ENCODE peak calls at places on chromosome 6, in five cellular contexts. K is Calu3, S is lower lobe of right lung, N is pancreas, A is fibroblast of pulmonary artery. E is an unnamed sample.

GRCh38 chr6:36594816-36595167 is 630 bp downstream of the SRSF3 start:
- DNase-seq in K (no peak), A (no peak), N (no peak), S (no peak), E (no peak)

GRCh38 chr6:14501240-14501639 is 383.7 kb downstream of the CD83 start:
- DNase-seq in A (no peak), N (no peak), S (no peak), K (no peak), E (no peak)

GRCh38 chr6:157690441-157691210 is 132.4 kb upstream of the SNX9 start:
- DNase-seq in A (no peak), K (no peak), S (no peak), N (no peak), E (no peak)

GRCh38 chr6:47235964-47236760 is 73.5 kb downstream of the TNFRSF21 start:
- DNase-seq in S (no peak), A (no peak), N (peak), K (no peak), E (no peak)

GRCh38 chr6:141212296-141212695 is 920.4 kb upstream of the GJE1 start:
- DNase-seq in N (no peak), A (no peak), K (no peak), S (no peak), E (peak)

GRCh38 chr6:118783931-118784528 is 109.9 kb upstream of the ASF1A start:
- DNase-seq in K (no peak), S (no peak), N (no peak), A (no peak), E (no peak)

GRCh38 chr6:144493035-144493910 is 208.1 kb downstream of the UTRN start:
- DNase-seq in K (no peak), N (peak), S (no peak), A (peak), E (no peak)

GRCh38 chr6:79737172-79737571 is 106.0 kb downstream of the SH3BGRL2 start:
- DNase-seq in S (no peak), N (no peak), A (peak), K (no peak), E (peak)

GRCh38 chr6:40308533-40309306 is 278.4 kb downstream of the LRFN2 start:
- DNase-seq in A (peak), N (peak), S (peak), K (peak), E (peak)

GRCh38 chr6:19879663-19880062 is 42.5 kb downstream of the ID4 start:
- DNase-seq in K (no peak), A (no peak), S (no peak), N (no peak), E (no peak)

GRCh38 chr6:125524356-125524755 is 222.6 kb upstream of the HDDC2 start:
- DNase-seq in A (no peak), S (no peak), K (no peak), N (no peak), E (no peak)

GRCh38 chr6:10404799-10405524 is 9.9 kb downstream of the TFAP2A start:
- DNase-seq in A (no peak), K (peak), N (no peak), S (no peak), E (no peak)

GRCh38 chr6:143575440-143575839 is 63.9 kb upstream of the FUCA2 start:
- DNase-seq in S (no peak), A (peak), K (peak), N (peak), E (peak)

GRCh38 chr6:140850438-140850837 is 1282.3 kb upstream of the GJE1 start:
- DNase-seq in S (no peak), K (no peak), N (no peak), A (peak), E (no peak)

GRCh38 chr6:169993861-169994481 is 242.5 kb downstream of the ERMARD start:
- DNase-seq in K (no peak), N (no peak), A (no peak), S (no peak), E (no peak)

GRCh38 chr6:13769034-13769654 is 45.2 kb downstream of the MCUR1 start:
- DNase-seq in K (no peak), A (no peak), N (no peak), S (no peak), E (no peak)

GRCh38 chr6:122770835-122771601 is 8.5 kb upstream of the FABP7 start:
- DNase-seq in K (no peak), A (no peak), S (no peak), N (peak), E (no peak)

GRCh38 chr6:159473844-159474243 is 219.2 kb downstream of the SOD2 start:
- DNase-seq in A (no peak), S (no peak), K (no peak), N (no peak), E (no peak)

GRCh38 chr6:170360476-170360875 is 53.9 kb downstream of the FAM120B start:
- DNase-seq in N (no peak), S (no peak), A (peak), K (no peak), E (no peak)

GRCh38 chr6:69827491-69827890 is 30.7 kb upstream of the LMBRD1 start:
- DNase-seq in S (no peak), K (no peak), A (peak), N (no peak), E (no peak)

GRCh38 chr6:158321960-158322359 is 9.7 kb downstream of the TULP4 start:
- DNase-seq in A (peak), K (no peak), N (no peak), S (no peak), E (no peak)

GRCh38 chr6:97203343-97203742 is 79.7 kb downstream of the MMS22L start:
- DNase-seq in K (no peak), S (no peak), A (no peak), N (no peak), E (no peak)

GRCh38 chr6:152916035-152916434 is 66.8 kb downstream of the FBXO5 start:
- DNase-seq in S (no peak), N (no peak), A (no peak), K (no peak), E (no peak)

GRCh38 chr6:157650261-157650640 is 172.8 kb upstream of the SNX9 start:
- DNase-seq in S (no peak), N (no peak), K (no peak), A (no peak), E (no peak)

GRCh38 chr6:30684386-30685156 is 1.9 kb downstream of the PPP1R18 start:
- DNase-seq in A (peak), K (no peak), S (peak), N (no peak), E (peak)

GRCh38 chr6:3919130-3919628 is 70.0 kb downstream of the FAM50B start:
- DNase-seq in S (peak), A (peak), N (no peak), K (no peak), E (no peak)

GRCh38 chr6:42899871-42900270 is 16.0 kb upstream of the PTCRA start:
- DNase-seq in S (no peak), A (no peak), K (no peak), N (no peak), E (no peak)

GRCh38 chr6:108523697-108524096 is 37.0 kb upstream of the FOXO3 start:
- DNase-seq in A (no peak), N (no peak), S (no peak), K (no peak), E (no peak)

GRCh38 chr6:108524528-108525218 is 36.0 kb upstream of the FOXO3 start:
- DNase-seq in S (no peak), A (peak), K (no peak), N (no peak), E (no peak)

GRCh38 chr6:108521616-108522107 is 39.1 kb upstream of the FOXO3 start:
- DNase-seq in N (no peak), A (no peak), K (no peak), S (no peak), E (no peak)

DNA sequence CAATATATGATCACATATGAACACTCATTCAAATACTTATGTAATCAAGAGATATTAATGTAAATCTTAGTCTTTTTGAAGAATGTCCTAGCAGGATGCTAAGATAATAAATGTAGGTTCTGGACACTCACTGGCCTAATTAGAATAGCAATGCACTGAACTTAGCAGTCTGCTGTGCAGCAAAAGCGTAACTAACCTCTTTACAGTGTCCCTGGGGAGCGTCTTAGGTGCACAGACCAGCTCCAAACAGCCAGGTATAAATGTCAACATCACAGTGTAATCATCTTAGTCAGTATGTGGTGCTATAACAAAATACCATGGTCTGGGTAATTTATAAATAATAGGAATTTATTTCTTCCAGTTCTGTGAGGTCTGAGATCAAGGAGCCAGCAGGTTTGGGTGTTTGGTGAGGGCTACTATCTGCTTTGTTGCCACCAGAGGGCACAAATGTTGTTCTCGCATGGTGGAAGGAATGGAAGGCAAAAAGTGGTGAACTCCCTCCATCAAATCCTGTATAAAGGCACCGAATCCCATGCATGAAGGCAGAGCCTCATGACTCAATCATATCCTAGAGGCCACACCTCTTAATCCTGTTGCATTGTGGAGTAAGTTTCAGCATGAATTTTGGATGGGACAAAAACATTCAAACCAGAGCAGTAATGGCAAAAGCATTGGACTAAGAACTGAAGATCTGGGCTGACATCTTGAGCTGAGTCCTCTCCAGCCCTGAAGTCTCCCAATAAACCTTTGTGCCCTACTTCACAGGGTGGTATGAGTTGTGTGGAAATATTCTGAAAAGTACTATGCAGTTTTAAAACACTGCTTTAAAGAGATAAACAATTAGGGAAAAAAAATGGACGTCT is 41.8 kb upstream of the FOXO3 start:
- DNase-seq in K (peak), S (no peak), A (peak), N (no peak), E (no peak)
- TF ChIP-seq CTCF in K (peak), S (peak), A (peak), N (no peak), E (peak)

GRCh38 chr6:43951063-43951755 is 176.0 kb downstream of the MRPL14 start:
- DNase-seq in K (peak), S (peak), A (peak), N (peak), E (peak)
- TF ChIP-seq CTCF in K (peak), S (peak), A (peak), N (no peak), E (peak)

DNA sequence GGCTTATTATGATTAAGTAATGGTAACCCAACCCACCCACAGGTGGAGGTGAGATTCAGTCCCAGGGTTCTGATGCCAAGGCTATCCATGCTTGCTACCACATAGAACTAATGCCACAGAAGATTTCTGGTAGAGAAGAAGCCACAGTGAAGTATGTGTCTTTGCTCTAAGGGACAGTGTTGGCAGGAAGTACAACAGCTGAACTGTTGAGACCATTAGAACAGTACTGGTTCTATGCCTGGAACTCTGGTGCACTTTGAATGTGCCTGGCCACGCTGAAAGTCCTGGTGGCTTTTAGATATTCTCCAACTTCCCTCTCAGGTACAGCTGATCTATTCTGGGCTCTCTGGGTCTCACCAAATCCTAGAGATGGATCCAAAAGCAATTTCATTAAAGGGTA is 7.8 kb downstream of the STX7 start:
- DNase-seq in S (no peak), A (no peak), N (no peak), K (no peak), E (no peak)
- TF ChIP-seq CTCF in S (no peak), A (no peak), N (no peak), K (no peak), E (no peak)

GRCh38 chr6:162854734-162855191 is 127.0 kb downstream of the PACRG start:
- DNase-seq in A (no peak), K (no peak), S (no peak), N (no peak), E (peak)

GRCh38 chr6:162854228-162854627 is 126.5 kb downstream of the PACRG start:
- DNase-seq in K (no peak), S (no peak), A (no peak), N (no peak), E (no peak)

GRCh38 chr6:162852810-162853577 is 125.2 kb downstream of the PACRG start:
- DNase-seq in S (no peak), N (no peak), A (no peak), K (no peak), E (peak)

GRCh38 chr6:162857321-162857720 is 129.5 kb downstream of the PACRG start:
- DNase-seq in N (no peak), A (no peak), S (no peak), K (no peak), E (no peak)

DNA sequence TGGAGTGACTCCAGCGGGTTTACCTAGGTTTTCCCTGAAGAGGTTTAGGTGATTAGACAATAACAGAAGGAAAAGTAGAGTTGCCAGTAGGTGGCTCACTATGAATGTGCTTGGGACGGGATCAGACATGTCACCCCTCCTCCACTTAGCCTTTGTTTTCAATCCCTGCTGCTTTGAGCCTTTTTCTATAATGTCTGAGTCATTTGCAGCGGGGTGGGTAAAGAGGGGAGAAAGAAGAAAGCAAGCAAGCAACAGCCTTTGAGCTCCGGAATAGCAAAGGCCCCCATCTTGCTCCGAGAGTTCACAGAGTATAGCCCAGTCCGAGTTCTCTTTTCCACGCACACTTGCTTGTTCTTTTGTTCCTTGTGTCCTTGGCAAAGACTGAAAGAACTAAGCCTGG is 129.1 kb downstream of the PACRG start:
- DNase-seq in K (peak), A (peak), S (no peak), N (peak), E (peak)
- TF ChIP-seq CTCF in K (peak), A (peak), S (peak), N (no peak), E (peak)

DNA sequence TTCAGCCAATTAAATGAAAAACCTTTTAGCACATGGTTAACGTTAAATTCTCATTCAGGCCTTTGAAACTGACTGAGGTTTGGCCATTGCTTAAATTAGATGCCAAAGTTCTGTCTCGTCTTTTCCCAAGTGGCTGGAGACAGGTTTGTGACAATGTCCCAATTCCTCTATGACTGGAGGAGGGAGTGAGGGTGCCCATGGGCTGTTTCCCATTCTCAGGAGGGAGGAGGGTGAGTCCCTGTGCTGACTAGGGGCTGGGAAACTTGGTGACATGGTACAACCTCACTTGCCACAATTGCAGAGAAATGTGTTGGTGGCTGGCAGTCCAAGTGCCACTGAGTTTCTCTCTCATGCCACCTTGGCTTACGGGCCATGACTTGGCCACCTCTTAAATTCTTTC is 63.9 kb upstream of the ENPP5 start:
- DNase-seq in A (no peak), K (no peak), S (no peak), N (no peak), E (no peak)
- TF ChIP-seq CTCF in A (no peak), K (no peak), S (no peak), N (no peak), E (no peak)

GRCh38 chr6:150549007-150549406 is 50.7 kb upstream of the PLEKHG1 start:
- DNase-seq in A (no peak), K (no peak), S (no peak), N (no peak), E (no peak)
- TF ChIP-seq CTCF in A (no peak), K (no peak), S (no peak), N (no peak), E (no peak)

DNA sequence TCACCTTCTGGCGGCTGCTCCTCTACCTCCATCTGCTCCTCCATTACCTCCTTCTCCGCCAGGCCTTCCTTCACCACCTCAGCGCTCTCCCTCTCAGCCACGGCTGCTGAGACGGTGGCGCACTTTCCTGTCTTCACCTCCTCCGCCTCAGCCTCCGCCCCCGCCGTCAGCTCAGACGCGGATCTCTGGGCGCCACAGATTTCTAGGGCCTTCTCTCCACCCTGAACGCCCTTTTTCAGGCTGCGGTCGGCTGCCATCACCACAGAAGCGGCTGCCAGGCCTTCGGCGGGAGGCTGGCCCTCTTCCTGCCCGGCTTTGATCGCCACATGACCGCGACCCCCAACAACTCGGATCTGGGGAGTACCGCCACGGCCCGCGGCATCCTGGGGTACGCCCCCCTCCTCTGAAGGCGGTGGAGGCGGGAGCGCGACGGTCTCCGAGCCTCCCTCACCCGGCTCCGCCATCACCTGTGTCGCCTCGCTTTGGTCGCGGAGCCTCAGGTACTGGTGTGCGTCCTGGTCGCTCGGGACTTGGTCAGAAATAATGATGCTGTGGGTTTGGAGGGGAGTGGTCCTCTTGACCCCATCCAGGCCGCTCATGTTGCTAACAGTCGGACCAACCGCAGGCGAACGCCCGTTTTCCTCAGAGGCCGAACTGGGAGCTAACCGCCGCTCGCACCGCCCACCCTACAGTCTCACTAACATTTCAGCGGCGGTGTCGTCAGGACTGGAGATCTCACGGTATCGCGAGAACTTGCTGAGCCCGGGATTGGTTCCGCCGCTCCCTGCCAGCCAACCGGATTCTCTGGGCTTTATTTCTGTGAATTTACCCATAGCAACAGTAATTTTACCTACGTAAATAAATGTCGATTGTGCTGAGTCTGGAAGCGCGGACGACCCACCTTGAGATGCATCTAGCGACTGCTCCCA is at the start of gene TSPYL1:
- DNase-seq in N (peak), S (peak), K (peak), A (peak), E (peak)
- TF ChIP-seq CTCF in N (no peak), S (no peak), K (no peak), A (no peak), E (no peak)

E was measured in nephron progenitor cell.